ENCODE peak calls at places on chromosomes 12 and 14, in four cellular contexts. Q is stimulated activated naive CD4-positive, alpha-beta T cell; L is posterior cingulate gyrus; D is HTR-8/SVneo. T is an unnamed sample.
A peak's percentile ranks its signal among the peaks of the same experiment; 100 is the strongest.

GRCh38 chr12:120183211-120183631 is 11.3 kb downstream of the GCN1 start:
- DNase-seq in Q (no peak), L (no peak), D (no peak), T (no peak)

GRCh38 chr14:44463386-44464004 is 43.6 kb downstream of the FSCB start:
- DNase-seq in Q (no peak), L (no peak), D (no peak), T (no peak)

GRCh38 chr12:110366474-110367208 is 36.9 kb downstream of the ANAPC7 start:
- DNase-seq in Q (no peak), L (no peak), D (no peak), T (no peak)

GRCh38 chr14:56216631-56217379 is 98.6 kb downstream of the PELI2 start:
- DNase-seq in Q (no peak), L (peak; percentile 56), D (no peak), T (peak; percentile 11)

GRCh38 chr12:80272516-80272915 is 171.5 kb upstream of the PTPRQ start:
- DNase-seq in Q (no peak), L (no peak), D (no peak), T (no peak)

GRCh38 chr14:38224328-38224727 is 16.6 kb downstream of the SSTR1 start:
- DNase-seq in Q (no peak), L (no peak), D (no peak), T (no peak)

GRCh38 chr12:30908389-30909087 is 18.0 kb upstream of the TSPAN11 start:
- DNase-seq in Q (no peak), L (no peak), D (no peak), T (no peak)

GRCh38 chr12:92779902-92780301 is 77.1 kb downstream of the PLEKHG7 start:
- DNase-seq in Q (no peak), L (no peak), D (no peak), T (no peak)

GRCh38 chr12:111756681-111757080 is 10.1 kb upstream of the ALDH2 start:
- DNase-seq in Q (no peak), L (no peak), D (no peak), T (no peak)

GRCh38 chr12:26791328-26791791 is 41.6 kb downstream of the ITPR2 start:
- DNase-seq in Q (no peak), L (no peak), D (no peak), T (no peak)

GRCh38 chr12:123034865-123035264 is 54.4 kb downstream of the ARL6IP4 start:
- DNase-seq in Q (no peak), L (no peak), D (peak; percentile 42), T (no peak)

GRCh38 chr12:21428241-21428640 is 9.2 kb upstream of the PYROXD1 start:
- DNase-seq in Q (no peak), L (no peak), D (no peak), T (no peak)

GRCh38 chr14:36495666-36496065 is 24.4 kb downstream of the NKX2-1 start:
- DNase-seq in Q (no peak), L (no peak), D (no peak), T (no peak)

GRCh38 chr12:13435535-13435934 is 239.0 kb downstream of the EMP1 start:
- DNase-seq in Q (no peak), L (no peak), D (no peak), T (no peak)

GRCh38 chr14:22653012-22653621 is 9.0 kb upstream of the OR6J1 start:
- DNase-seq in Q (peak; percentile 38), L (peak; percentile 25), D (peak; percentile 64), T (no peak)

GRCh38 chr12:54592316-54592715 is 3.9 kb upstream of the PPP1R1A start:
- DNase-seq in Q (no peak), L (no peak), D (no peak), T (no peak)

GRCh38 chr12:13661005-13661887 is 320.2 kb downstream of the GRIN2B start:
- DNase-seq in Q (no peak), L (peak; percentile 54), D (no peak), T (no peak)

GRCh38 chr12:74922642-74923041 is 287.0 kb downstream of the KCNC2 start:
- DNase-seq in Q (no peak), L (no peak), D (no peak), T (no peak)

GRCh38 chr12:112794721-112795486 is 3.4 kb downstream of the RPH3A start:
- DNase-seq in Q (no peak), L (no peak), D (no peak), T (no peak)

GRCh38 chr12:115885040-115885439 is 392.5 kb downstream of the MED13L start:
- DNase-seq in Q (no peak), L (no peak), D (no peak), T (no peak)

GRCh38 chr12:120265483-120266179 is at the start of gene PXN:
- DNase-seq in Q (peak; percentile 92), L (peak; percentile 80), D (peak; percentile 73), T (peak; percentile 68)

GRCh38 chr12:49684310-49684854 is 22.8 kb downstream of the FMNL3 start:
- DNase-seq in Q (no peak), L (no peak), D (no peak), T (no peak)

GRCh38 chr14:89851031-89851430 is 103.5 kb downstream of the EFCAB11 start:
- DNase-seq in Q (no peak), L (no peak), D (no peak), T (no peak)

GRCh38 chr14:52296378-52296777 is 17.7 kb upstream of the PTGER2 start:
- DNase-seq in Q (no peak), L (no peak), D (no peak), T (no peak)

GRCh38 chr12:87107270-87107669 is 851.1 kb upstream of the MGAT4C start:
- DNase-seq in Q (no peak), L (no peak), D (no peak), T (no peak)

GRCh38 chr14:75168586-75169335 is 7.7 kb downstream of the TMED10 start:
- DNase-seq in Q (no peak), L (no peak), D (no peak), T (no peak)

GRCh38 chr12:57574795-57575194 is 16.2 kb upstream of the PIP4K2C start:
- DNase-seq in Q (no peak), L (no peak), D (no peak), T (no peak)